ENCODE peak calls at places on chromosomes 3 and 15, in seven cellular contexts. D is H9, Z is mesendoderm, A is IMR-90, P is neuronal stem cell, U is mesenchymal stem cell, Y is H1. V is an unnamed sample.
A peak's percentile ranks its signal among the peaks of the same experiment; 100 is the strongest.

GRCh38 chr3:195757371-195757770 is 36.6 kb downstream of the MUC20 start:
- DNase-seq in U (no peak), A (no peak), Z (no peak), Y (no peak), P (no peak), D (no peak), V (no peak)

GRCh38 chr15:62958528-62958927 is 84.0 kb upstream of the TPM1 start:
- DNase-seq in A (no peak), D (no peak), Z (no peak), U (no peak), Y (no peak), P (no peak), V (no peak)

GRCh38 chr3:188036375-188036985 is 117.5 kb upstream of the LPP start:
- DNase-seq in Y (no peak), D (no peak), U (no peak), A (no peak), P (no peak), Z (no peak), V (peak; percentile 17)

GRCh38 chr3:134267996-134268395 is 17.3 kb upstream of the RYK start:
- DNase-seq in P (no peak), D (no peak), U (no peak), A (no peak), Z (no peak), Y (peak; percentile 23), V (no peak)

GRCh38 chr3:54358969-54359648 is 236.8 kb downstream of the CACNA2D3 start:
- DNase-seq in Z (no peak), P (no peak), Y (no peak), A (no peak), U (no peak), D (no peak), V (no peak)

GRCh38 chr15:97995881-97996603 is 35.5 kb downstream of the ARRDC4 start:
- DNase-seq in A (no peak), D (peak; percentile 45), Y (peak; percentile 49), U (peak; percentile 6), P (no peak), Z (peak; percentile 54), V (no peak)

GRCh38 chr3:156010829-156011228 is 109.5 kb upstream of the KCNAB1 start:
- DNase-seq in Z (peak; percentile 45), U (no peak), D (no peak), Y (no peak), A (no peak), P (no peak), V (peak; percentile 68)

GRCh38 chr15:30065025-30065801 is 17.5 kb upstream of the GOLGA8J start:
- DNase-seq in A (peak; percentile 18), P (no peak), U (peak; percentile 71), Y (no peak), Z (no peak), D (no peak), V (peak; percentile 67)

GRCh38 chr15:51203797-51204196 is 109.1 kb upstream of the TNFAIP8L3 start:
- DNase-seq in Z (no peak), U (no peak), P (no peak), D (no peak), Y (no peak), A (peak; percentile 74), V (no peak)

GRCh38 chr15:40100133-40100946 is 8.3 kb downstream of the BMF start:
- DNase-seq in Z (no peak), P (no peak), A (no peak), U (no peak), D (no peak), Y (no peak), V (no peak)

GRCh38 chr15:32881528-32881927 is 163.7 kb downstream of the GREM1 start:
- DNase-seq in Z (peak; percentile 67), Y (no peak), P (no peak), U (no peak), A (no peak), D (no peak), V (no peak)

GRCh38 chr15:32886441-32886840 is 168.6 kb downstream of the GREM1 start:
- DNase-seq in Z (no peak), D (peak; percentile 32), P (peak; percentile 31), U (no peak), A (no peak), Y (no peak), V (no peak)

GRCh38 chr15:32885711-32886110 is 167.9 kb downstream of the GREM1 start:
- DNase-seq in Z (no peak), Y (no peak), U (no peak), D (no peak), P (no peak), A (no peak), V (no peak)

GRCh38 chr15:32887090-32887489 is 169.3 kb downstream of the GREM1 start:
- DNase-seq in P (no peak), A (no peak), Z (no peak), Y (no peak), U (peak; percentile 29), D (no peak), V (no peak)

DNA sequence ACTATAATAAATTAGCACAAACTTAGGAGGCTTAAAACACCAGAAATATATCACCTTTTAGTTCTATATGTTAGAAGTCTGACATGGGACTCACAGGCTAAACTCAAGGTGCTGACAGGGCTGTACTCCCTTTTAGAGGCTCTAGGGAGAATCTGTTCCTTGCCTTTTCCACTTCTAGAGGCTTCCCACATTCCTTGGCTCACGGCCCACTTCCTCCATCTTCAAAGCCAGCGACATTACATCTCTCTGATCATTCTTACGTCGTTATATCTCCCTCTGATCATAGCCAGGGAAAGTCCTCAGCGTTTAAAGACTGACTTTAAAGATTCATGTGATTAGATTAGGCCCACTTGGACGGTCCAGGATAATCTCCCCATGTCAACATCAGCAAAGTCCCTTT is 166.3 kb downstream of the GREM1 start:
- DNase-seq in Y (no peak), Z (no peak), U (peak; percentile 30), A (peak; percentile 54), P (no peak), D (no peak), V (no peak)
- H2BK120ac ChIP-seq in Y (no peak overlapping the region), Z (no peak overlapping the region), U (no peak overlapping the region), A (peak overlapping the region; percentile 88), P (no peak overlapping the region), D (no peak overlapping the region), V (no peak overlapping the region)

GRCh38 chr3:44962606-44963393 is 13.2 kb downstream of the ZDHHC3 start:
- DNase-seq in Z (no peak), Y (no peak), P (no peak), U (peak; percentile 41), A (peak; percentile 63), D (no peak), V (peak; percentile 23)
- H3K23ac ChIP-seq in Z (no peak overlapping the region), Y (no peak overlapping the region), P (no peak overlapping the region), U (no peak overlapping the region), A (no peak overlapping the region), D (no peak overlapping the region), V (no peak overlapping the region)

GRCh38 chr15:31128919-31129768 is 27.6 kb upstream of the TRPM1 start:
- DNase-seq in Z (peak; percentile 65), U (peak; percentile 42), P (peak; percentile 57), A (peak; percentile 57), D (peak; percentile 76), Y (peak; percentile 97), V (peak; percentile 53)

GRCh38 chr15:31129769-31130303 is 28.3 kb upstream of the TRPM1 start:
- DNase-seq in U (no peak), A (no peak), Y (no peak), D (no peak), P (no peak), Z (no peak), V (no peak)

GRCh38 chr15:31130576-31131237 is 29.2 kb upstream of the TRPM1 start:
- DNase-seq in P (no peak), U (no peak), D (no peak), Z (no peak), Y (no peak), A (peak; percentile 4), V (no peak)

GRCh38 chr15:31127596-31128261 is 26.2 kb upstream of the TRPM1 start:
- DNase-seq in Z (no peak), U (no peak), A (no peak), Y (no peak), P (no peak), D (no peak), V (no peak)

DNA sequence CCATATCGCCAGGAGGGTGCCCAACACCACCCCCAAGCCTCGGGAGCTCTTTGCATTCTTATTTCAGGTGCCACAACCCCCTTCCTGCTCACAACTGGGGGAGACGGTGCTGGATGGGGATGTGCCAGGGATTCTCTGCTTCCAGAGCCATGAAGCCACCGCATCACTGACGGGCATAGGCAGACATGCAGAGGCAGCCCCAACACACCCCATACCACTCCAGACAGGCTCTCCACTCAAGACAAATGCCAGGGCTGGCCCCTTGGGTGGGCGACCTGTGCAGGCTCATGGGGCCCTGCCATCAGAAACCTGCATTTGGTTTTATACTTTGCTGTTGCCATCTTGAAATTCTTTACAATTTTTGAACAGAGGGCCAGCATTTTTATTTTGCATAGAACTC is 27.0 kb upstream of the TRPM1 start:
- DNase-seq in U (no peak), A (no peak), Y (no peak), D (no peak), P (no peak), Z (no peak), V (no peak)
- H2BK120ac ChIP-seq in U (no peak overlapping the region), A (no peak overlapping the region), Y (no peak overlapping the region), D (no peak overlapping the region), P (no peak overlapping the region), Z (no peak overlapping the region), V (no peak overlapping the region)

GRCh38 chr3:183819831-183820230 is 5.5 kb downstream of the MAP6D1 start:
- DNase-seq in A (no peak), Z (no peak), Y (no peak), P (no peak), D (peak; percentile 47), U (no peak), V (no peak)
- H3K23ac ChIP-seq in A (no peak overlapping the region), Z (no peak overlapping the region), Y (no peak overlapping the region), P (no peak overlapping the region), D (no peak overlapping the region), U (no peak overlapping the region), V (no peak overlapping the region)

GRCh38 chr3:171765511-171765887 is 44.8 kb downstream of the PLD1 start:
- DNase-seq in D (no peak), U (no peak), Y (no peak), P (no peak), Z (no peak), A (no peak), V (no peak)
- H2BK120ac ChIP-seq in D (no peak overlapping the region), U (no peak overlapping the region), Y (no peak overlapping the region), P (no peak overlapping the region), Z (no peak overlapping the region), A (no peak overlapping the region), V (no peak overlapping the region)

GRCh38 chr3:13116426-13116825 is 43.2 kb upstream of the IQSEC1 start:
- DNase-seq in A (no peak), P (no peak), D (no peak), U (no peak), Y (no peak), Z (no peak), V (no peak)
- H3K23ac ChIP-seq in A (no peak overlapping the region), P (no peak overlapping the region), D (no peak overlapping the region), U (no peak overlapping the region), Y (no peak overlapping the region), Z (no peak overlapping the region), V (no peak overlapping the region)

GRCh38 chr3:23763040-23763477 is 42.7 kb upstream of the UBE2E1 start:
- DNase-seq in Y (no peak), A (peak; percentile 30), Z (no peak), D (no peak), P (no peak), U (peak; percentile 18), V (no peak)
- H2BK120ac ChIP-seq in Y (no peak overlapping the region), A (peak overlapping the region; percentile 61), Z (no peak overlapping the region), D (no peak overlapping the region), P (no peak overlapping the region), U (no peak overlapping the region), V (no peak overlapping the region)

DNA sequence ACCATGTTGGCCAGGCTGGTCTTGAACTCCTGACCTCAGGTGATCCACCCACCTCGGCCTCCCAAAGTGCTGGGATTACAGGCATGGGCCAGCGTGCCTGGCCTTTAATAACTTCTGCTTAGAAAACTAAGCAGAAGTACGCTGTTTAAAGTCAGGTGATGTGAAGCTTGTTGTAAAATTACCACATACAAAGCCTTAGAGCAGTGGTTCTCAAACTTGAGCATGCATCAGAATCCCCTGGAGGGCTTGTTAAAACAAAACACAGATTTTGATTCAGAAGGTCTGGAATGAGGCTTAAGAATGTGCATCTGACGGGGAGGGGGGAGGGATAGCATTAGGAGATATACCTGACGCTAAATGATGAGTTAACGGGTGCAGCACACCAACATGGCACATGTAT is 30.2 kb downstream of the SLTM start:
- DNase-seq in D (no peak), A (peak; percentile 13), Y (no peak), U (peak; percentile 6), P (no peak), Z (no peak), V (peak; percentile 28)
- H3K23ac ChIP-seq in D (no peak overlapping the region), A (no peak overlapping the region), Y (no peak overlapping the region), U (no peak overlapping the region), P (no peak overlapping the region), Z (no peak overlapping the region), V (no peak overlapping the region)